ENCODE peak calls at places on chromosomes 1 and 21, in seven cellular contexts. L is NCI-H1930; X is effector memory CD8-positive, alpha-beta T cell; R is colonic mucosa; H is HAP-1; W is erythroblast; Y is T-helper 17 cell. N is an unnamed sample.

GRCh38 chr1:54798769-54799641 is 2.1 kb downstream of the TTC22 start:
- DNase-seq in L (no peak), X (peak; percentile 18), R (peak; percentile 73), H (no peak), W (no peak), Y (no peak), N (no peak)

GRCh38 chr21:25361765-25362164 is 245.5 kb downstream of the MRPL39 start:
- DNase-seq in L (no peak), X (no peak), R (no peak), H (no peak), W (no peak), Y (no peak), N (no peak)

GRCh38 chr1:23590058-23590783 is 30.9 kb upstream of the ID3 start:
- DNase-seq in L (no peak), X (no peak), R (no peak), H (no peak), W (no peak), Y (no peak), N (no peak)

GRCh38 chr1:215421772-215422171 is 145.3 kb upstream of the KCTD3 start:
- DNase-seq in L (no peak), X (no peak), R (no peak), H (no peak), W (no peak), Y (no peak), N (no peak)

GRCh38 chr1:246691622-246692495 is 32.4 kb upstream of the SCCPDH start:
- DNase-seq in L (no peak), X (no peak), R (no peak), H (no peak), W (peak; percentile 8), Y (no peak), N (no peak)

GRCh38 chr1:203354246-203354645 is 3.3 kb upstream of the FMOD start:
- DNase-seq in L (no peak), X (no peak), R (no peak), H (no peak), W (no peak), Y (no peak), N (no peak)

GRCh38 chr1:109184657-109185056 is 29.1 kb upstream of the SARS1 start:
- DNase-seq in L (no peak), X (no peak), R (no peak), H (no peak), W (no peak), Y (no peak), N (no peak)

GRCh38 chr1:99869304-99869703 is 19.1 kb downstream of the AGL start:
- DNase-seq in L (no peak), X (no peak), R (no peak), H (no peak), W (no peak), Y (no peak), N (peak; percentile 38)

N was measured in astrocyte of the cerebellum.